ENCODE peak calls at places on chromosomes 3 and 15, in four cellular contexts. J, Y, X and Z are unnamed samples.

GRCh38 chr3:42638339-42638842 is 15.1 kb upstream of the ZBTB47 start:
- DNase-seq in J (no peak), Y (no peak), X (no peak), Z (no peak)

GRCh38 chr3:107432013-107432515 is 54.8 kb downstream of the CCDC54 start:
- DNase-seq in J (no peak), Y (no peak), X (no peak), Z (no peak)

GRCh38 chr3:72448858-72449257 is 399.4 kb downstream of the SHQ1 start:
- DNase-seq in J (no peak), Y (no peak), X (no peak), Z (no peak)

GRCh38 chr3:178381555-178381954 is 154.7 kb upstream of the KCNMB2 start:
- DNase-seq in J (peak; percentile 20), Y (no peak), X (no peak), Z (no peak)

GRCh38 chr3:47455806-47456452 is 19.8 kb downstream of the SCAP start:
- DNase-seq in J (no peak), Y (no peak), X (no peak), Z (no peak)

GRCh38 chr15:64931381-64931780 is 19.7 kb downstream of the ANKDD1A start:
- DNase-seq in J (no peak), Y (no peak), X (peak; percentile 56), Z (no peak)

GRCh38 chr3:151067158-151067557 is 18.3 kb upstream of the MED12L start:
- DNase-seq in J (no peak), Y (no peak), X (no peak), Z (no peak)

GRCh38 chr3:169886671-169887070 is 16.9 kb upstream of the LRRC31 start:
- DNase-seq in J (no peak), Y (peak; percentile 56), X (no peak), Z (no peak)

GRCh38 chr3:14725015-14725431 is 50.1 kb downstream of the C3orf20 start:
- DNase-seq in J (no peak), Y (peak; percentile 42), X (no peak), Z (no peak)

GRCh38 chr3:24161841-24162240 is 216.8 kb downstream of the NR1D2 start:
- DNase-seq in J (no peak), Y (no peak), X (no peak), Z (no peak)

GRCh38 chr3:168040624-168041208 is 55.0 kb downstream of the GOLIM4 start:
- DNase-seq in J (peak; percentile 37), Y (no peak), X (no peak), Z (no peak)

GRCh38 chr3:69086133-69086722 is 1.5 kb downstream of the ARL6IP5 start:
- DNase-seq in J (peak; percentile 96), Y (peak; percentile 92), X (peak; percentile 96), Z (peak; percentile 40)

GRCh38 chr3:17539436-17539835 is 203.0 kb downstream of the TBC1D5 start:
- DNase-seq in J (no peak), Y (no peak), X (no peak), Z (no peak)

GRCh38 chr3:40780801-40781406 is 256.1 kb downstream of the ZNF621 start:
- DNase-seq in J (peak; percentile 6), Y (peak; percentile 60), X (no peak), Z (no peak)

GRCh38 chr3:107938128-107938527 is 152.7 kb downstream of the CD47 start:
- DNase-seq in J (peak; percentile 70), Y (no peak), X (no peak), Z (no peak)

GRCh38 chr3:141170678-141171295 is 60.8 kb upstream of the PXYLP1 start:
- DNase-seq in J (no peak), Y (no peak), X (no peak), Z (no peak)

GRCh38 chr15:29770796-29771195 is 51.5 kb downstream of the TJP1 start:
- DNase-seq in J (no peak), Y (no peak), X (no peak), Z (no peak)
- H3K4me1 ChIP-seq in J (no peaks in the 10 kb centered on the region), Y (no peaks in the 10 kb centered on the region), X (no peaks in the 10 kb centered on the region), Z (no peaks in the 10 kb centered on the region)

GRCh38 chr15:32716216-32716959 is 1.4 kb upstream of the GREM1 start:
- DNase-seq in J (peak; percentile 5), Y (no peak), X (no peak), Z (no peak)

GRCh38 chr15:32716960-32717289 is 879 bp upstream of the GREM1 start:
- DNase-seq in J (no peak), Y (no peak), X (no peak), Z (no peak)

GRCh38 chr15:32717290-32718081 is at the start of gene GREM1:
- DNase-seq in J (no peak), Y (peak; percentile 15), X (no peak), Z (no peak)

GRCh38 chr15:32718822-32719716 is 1.3 kb downstream of the GREM1 start:
- DNase-seq in J (no peak), Y (no peak), X (no peak), Z (no peak)

DNA sequence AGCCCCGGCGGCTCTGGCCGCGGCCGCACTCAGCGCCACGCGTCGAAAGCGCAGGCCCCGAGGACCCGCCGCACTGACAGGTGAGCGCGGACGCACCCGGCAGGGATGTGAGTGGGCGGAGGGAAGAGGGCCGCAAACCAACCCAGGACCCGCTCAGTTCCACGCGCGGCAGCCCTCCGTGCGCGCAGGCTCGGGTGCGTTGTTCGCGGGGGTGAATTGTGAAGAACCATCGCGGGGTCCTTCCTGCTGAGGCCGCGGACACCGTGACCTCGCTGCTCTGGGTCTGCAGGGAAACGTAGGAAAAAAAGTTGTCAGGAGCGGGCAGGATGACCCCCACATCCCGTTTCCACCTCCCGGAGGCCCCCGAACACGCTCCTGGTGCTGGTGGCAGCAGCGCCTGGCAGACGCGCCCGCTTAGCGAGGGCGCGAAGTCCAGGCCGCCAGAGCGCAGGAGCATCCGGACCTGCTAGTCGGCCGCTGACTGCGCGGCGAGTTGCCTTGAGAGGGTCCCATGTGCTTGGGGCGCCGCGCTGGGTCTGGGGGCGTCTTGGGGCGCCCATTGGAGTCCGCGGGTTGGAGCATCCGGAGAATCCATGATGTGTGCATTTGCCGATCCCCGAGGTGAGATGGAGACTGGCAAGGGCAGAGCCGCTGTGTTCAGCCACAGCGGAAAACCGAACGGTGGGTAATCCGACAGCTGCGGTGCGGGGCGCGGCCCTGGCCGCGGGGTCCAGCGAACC is 448 bp downstream of the GREM1 start:
- DNase-seq in J (peak; percentile 8), Y (no peak), X (no peak), Z (no peak)
- H3K36me3 ChIP-seq in J (no peaks in the 10 kb centered on the region), Y (no peaks in the 10 kb centered on the region), X (no peaks in the 10 kb centered on the region), Z (no peaks in the 10 kb centered on the region)

DNA sequence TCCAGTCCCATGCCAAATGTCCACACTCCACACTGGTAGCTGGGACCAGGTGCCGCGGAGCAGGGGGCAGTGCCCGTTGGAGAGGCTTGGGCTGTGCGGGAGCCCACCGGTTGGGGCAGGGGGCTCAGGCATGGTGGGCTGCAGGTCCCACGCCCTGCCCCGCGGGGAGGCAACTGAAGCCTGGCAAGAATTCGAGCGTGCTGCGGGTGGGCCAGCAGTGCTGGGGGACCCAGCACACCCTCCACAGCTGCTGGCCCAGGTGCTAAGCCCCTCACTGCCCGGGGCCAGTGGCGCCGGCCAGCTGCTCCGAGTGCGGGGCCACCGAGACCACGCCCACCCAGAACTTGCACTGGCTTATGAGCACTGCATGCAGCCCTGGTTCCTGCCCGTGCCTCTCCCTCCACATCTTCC is 479.4 kb downstream of the ZNF385D start:
- DNase-seq in J (no peak), Y (no peak), X (no peak), Z (no peak)
- H3K9me3 ChIP-seq in J (no peaks in the 10 kb centered on the region), Y (no peaks in the 10 kb centered on the region), X (no peaks in the 10 kb centered on the region), Z (no peaks in the 10 kb centered on the region)

DNA sequence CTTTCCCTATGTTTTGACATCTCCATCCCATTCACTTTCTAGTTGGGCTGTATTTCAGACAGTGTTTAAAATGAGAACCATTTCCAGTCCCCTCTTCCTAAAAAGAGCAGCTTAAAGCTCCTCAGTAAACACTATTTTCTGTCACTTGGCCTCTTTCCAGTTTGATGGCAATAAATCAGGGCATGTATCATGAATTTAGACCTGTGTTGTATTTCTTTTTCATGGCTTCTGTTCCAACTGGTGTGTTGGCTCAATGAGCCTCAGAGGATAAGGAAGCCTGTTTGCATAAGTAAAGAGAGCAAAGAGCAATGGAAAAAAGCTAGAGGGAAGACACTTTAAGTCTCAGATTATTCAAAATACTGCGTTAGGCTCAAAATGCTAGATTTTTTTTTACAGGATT is 7.2 kb downstream of the CCDC80 start:
- DNase-seq in J (peak; percentile 56), Y (no peak), X (no peak), Z (no peak)
- H3K4me1 ChIP-seq in J (peaks cover 32% of the 10 kb centered on the region), Y (no peaks in the 10 kb centered on the region), X (peaks cover 32% of the 10 kb centered on the region), Z (no peaks in the 10 kb centered on the region)

DNA sequence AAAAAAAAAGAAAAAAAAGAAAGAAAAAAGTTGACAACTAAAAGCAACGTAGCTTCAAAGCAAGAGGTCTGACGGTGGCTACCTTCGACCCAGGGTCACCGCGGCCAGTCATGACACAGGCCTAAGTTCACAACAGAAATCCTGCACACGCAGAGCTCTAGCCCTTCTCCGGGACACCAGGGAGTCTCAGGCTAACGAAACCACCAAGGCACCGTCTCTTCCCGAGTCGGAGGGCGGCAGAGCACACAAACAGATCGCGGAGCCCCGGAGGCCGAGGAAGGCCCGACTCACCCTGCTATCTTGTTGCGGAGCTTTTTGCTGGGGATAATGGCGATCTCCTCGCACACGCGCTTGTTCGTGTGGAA is 585 bp downstream of the RPS17 start:
- DNase-seq in J (no peak), Y (no peak), X (no peak), Z (no peak)
- H3K36me3 ChIP-seq in J (peaks cover 26% of the 10 kb centered on the region), Y (peaks cover 43% of the 10 kb centered on the region), X (peaks cover 43% of the 10 kb centered on the region), Z (peaks cover 24% of the 10 kb centered on the region)

GRCh38 chr15:25171111-25171811 is 216.5 kb downstream of the SNRPN start:
- DNase-seq in J (no peak), Y (peak; percentile 5), X (no peak), Z (no peak)
- H3K9me3 ChIP-seq in J (peaks cover 4% of the 10 kb centered on the region), Y (peaks cover 17% of the 10 kb centered on the region), X (peaks cover 46% of the 10 kb centered on the region), Z (no peaks in the 10 kb centered on the region)

GRCh38 chr15:72482275-72482674 is 8.1 kb downstream of the ARIH1 start:
- DNase-seq in J (no peak), Y (no peak), X (no peak), Z (no peak)
- H3K4me1 ChIP-seq in J (peaks cover 2% of the 10 kb centered on the region), Y (peaks cover 63% of the 10 kb centered on the region), X (peaks cover 42% of the 10 kb centered on the region), Z (peaks cover 44% of the 10 kb centered on the region)

DNA sequence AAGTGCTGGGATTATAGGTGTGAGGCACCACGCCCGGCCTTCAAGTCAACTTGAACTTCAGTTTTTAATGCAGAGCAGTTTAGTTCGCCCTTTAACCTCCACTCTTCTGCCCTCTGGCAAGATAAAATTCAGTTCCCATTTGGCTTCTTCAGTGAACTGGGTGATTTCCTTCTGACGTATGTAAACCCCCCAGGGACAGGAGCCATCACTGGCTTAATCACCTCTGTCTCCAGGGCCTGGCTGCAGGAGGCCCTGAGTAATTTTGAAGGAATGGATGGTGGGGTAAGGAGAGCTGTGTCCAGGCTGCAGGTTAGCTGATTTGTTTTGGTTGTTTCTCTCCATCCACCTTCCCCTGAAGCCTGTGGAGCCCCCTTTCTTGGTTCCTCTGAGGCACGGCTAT is 11.9 kb downstream of the MCM2 start:
- DNase-seq in J (no peak), Y (no peak), X (no peak), Z (no peak)
- H3K36me3 ChIP-seq in J (peaks cover 4% of the 10 kb centered on the region), Y (peaks cover 11% of the 10 kb centered on the region), X (peaks cover 56% of the 10 kb centered on the region), Z (no peaks in the 10 kb centered on the region)

GRCh38 chr15:19973718-19974117 is 567.9 kb downstream of the GOLGA6L6 start:
- DNase-seq in J (no peak), Y (no peak), X (no peak), Z (no peak)
- H3K9me3 ChIP-seq in J (peaks cover 3% of the 10 kb centered on the region), Y (no peaks in the 10 kb centered on the region), X (peaks cover 5% of the 10 kb centered on the region), Z (no peaks in the 10 kb centered on the region)

GRCh38 chr3:114714237-114714636 is 420.4 kb downstream of the TIGIT start:
- DNase-seq in J (peak; percentile 11), Y (no peak), X (no peak), Z (no peak)
- H3K4me1 ChIP-seq in J (no peaks in the 10 kb centered on the region), Y (peaks cover 46% of the 10 kb centered on the region), X (peaks cover 5% of the 10 kb centered on the region), Z (no peaks in the 10 kb centered on the region)